ENCODE peak calls at places on chromosomes 5 and 9, in seven cellular contexts. X, W, M, N, E, L and C are unnamed samples.

GRCh38 chr5:96507128-96507527 is 74.1 kb upstream of the PCSK1 start:
- DNase-seq in X (no peak), W (no peak), M (no peak), N (no peak), E (no peak), L (no peak), C (no peak)

GRCh38 chr9:17075758-17076485 is 58.9 kb upstream of the CNTLN start:
- DNase-seq in X (no peak), W (no peak), M (no peak), N (peak), E (no peak), L (no peak), C (no peak)

GRCh38 chr9:130837002-130837511 is 2.0 kb downstream of the ABL1 start:
- DNase-seq in X (no peak), W (no peak), M (no peak), N (no peak), E (peak), L (no peak), C (no peak)

GRCh38 chr9:120710110-120710981 is 3.9 kb downstream of the MEGF9 start:
- DNase-seq in X (no peak), W (no peak), M (no peak), N (peak), E (peak), L (no peak), C (peak)

GRCh38 chr9:78121488-78121887 is 89.9 kb upstream of the GNAQ start:
- DNase-seq in X (peak), W (peak), M (peak), N (peak), E (peak), L (peak), C (peak)

GRCh38 chr5:128539038-128539429 is 989 bp upstream of the FBN2 start:
- DNase-seq in X (peak), W (no peak), M (no peak), N (no peak), E (no peak), L (no peak), C (no peak)

GRCh38 chr5:134132372-134133212 is 18.1 kb downstream of the TCF7 start:
- DNase-seq in X (no peak), W (no peak), M (peak), N (no peak), E (no peak), L (peak), C (peak)

GRCh38 chr9:133255371-133255940 is 19.5 kb downstream of the ABO start:
- DNase-seq in X (no peak), W (no peak), M (no peak), N (no peak), E (no peak), L (no peak), C (peak)

GRCh38 chr5:140072812-140073211 is 29.7 kb upstream of the NRG2 start:
- DNase-seq in X (no peak), W (no peak), M (no peak), N (no peak), E (no peak), L (no peak), C (no peak)